ENCODE peak calls at places on chromosomes 2 and 18, in six cellular contexts. One of them, this sample, is unnamed.

GRCh38 chr2:207467716-207468347 is 61.9 kb upstream of the CREB1 start:
- DNase-seq in suprapubic skin: no peak
- DNase-seq in SHP77: no peak
- DNase-seq in mesenteric fat pad: no peak
- DNase-seq in T-helper 1 cell: no peak
- DNase-seq in PC-9: no peak
- DNase-seq in this sample: no peak

GRCh38 chr2:111703759-111704158 is 180.2 kb downstream of the ANAPC1 start:
- DNase-seq in suprapubic skin: peak; percentile 44
- DNase-seq in SHP77: no peak
- DNase-seq in mesenteric fat pad: no peak
- DNase-seq in T-helper 1 cell: no peak
- DNase-seq in PC-9: peak; percentile 47
- DNase-seq in this sample: no peak

GRCh38 chr2:74497777-74498499 is 1.5 kb downstream of the LBX2 start:
- DNase-seq in suprapubic skin: no peak
- DNase-seq in SHP77: peak; percentile 35
- DNase-seq in mesenteric fat pad: no peak
- DNase-seq in T-helper 1 cell: no peak
- DNase-seq in PC-9: peak; percentile 68
- DNase-seq in this sample: peak; percentile 28

GRCh38 chr2:172084734-172085459 is 410 bp upstream of the DLX1 start:
- DNase-seq in suprapubic skin: peak; percentile 86
- DNase-seq in SHP77: peak; percentile 65
- DNase-seq in mesenteric fat pad: peak; percentile 92
- DNase-seq in T-helper 1 cell: no peak
- DNase-seq in PC-9: peak; percentile 71
- DNase-seq in this sample: peak; percentile 85

GRCh38 chr2:26173596-26174482 is 951 bp downstream of the GAREM2 start:
- DNase-seq in suprapubic skin: peak; percentile 79
- DNase-seq in SHP77: no peak
- DNase-seq in mesenteric fat pad: peak; percentile 88
- DNase-seq in T-helper 1 cell: no peak
- DNase-seq in PC-9: no peak
- DNase-seq in this sample: no peak

GRCh38 chr2:17470855-17471641 is 47.2 kb downstream of the RAD51AP2 start:
- DNase-seq in suprapubic skin: no peak
- DNase-seq in SHP77: peak; percentile 30
- DNase-seq in mesenteric fat pad: no peak
- DNase-seq in T-helper 1 cell: no peak
- DNase-seq in PC-9: no peak
- DNase-seq in this sample: peak; percentile 1

GRCh38 chr18:61922435-61922834 is 29.6 kb upstream of the RNF152 start:
- DNase-seq in suprapubic skin: no peak
- DNase-seq in SHP77: no peak
- DNase-seq in mesenteric fat pad: no peak
- DNase-seq in T-helper 1 cell: no peak
- DNase-seq in PC-9: no peak
- DNase-seq in this sample: no peak

GRCh38 chr2:9763356-9764152 is 79.7 kb upstream of the TAF1B start:
- DNase-seq in suprapubic skin: peak; percentile 4
- DNase-seq in SHP77: peak; percentile 58
- DNase-seq in mesenteric fat pad: no peak
- DNase-seq in T-helper 1 cell: no peak
- DNase-seq in PC-9: no peak
- DNase-seq in this sample: peak; percentile 38

GRCh38 chr2:190136825-190137224 is 74.3 kb upstream of the MSTN start:
- DNase-seq in suprapubic skin: no peak
- DNase-seq in SHP77: no peak
- DNase-seq in mesenteric fat pad: no peak
- DNase-seq in T-helper 1 cell: no peak
- DNase-seq in PC-9: no peak
- DNase-seq in this sample: no peak

GRCh38 chr2:72084584-72084976 is 63.1 kb downstream of the CYP26B1 start:
- DNase-seq in suprapubic skin: no peak
- DNase-seq in SHP77: no peak
- DNase-seq in mesenteric fat pad: no peak
- DNase-seq in T-helper 1 cell: no peak
- DNase-seq in PC-9: no peak
- DNase-seq in this sample: no peak

GRCh38 chr18:36532394-36532793 is 234.9 kb downstream of the FHOD3 start:
- DNase-seq in suprapubic skin: no peak
- DNase-seq in SHP77: no peak
- DNase-seq in mesenteric fat pad: no peak
- DNase-seq in T-helper 1 cell: no peak
- DNase-seq in PC-9: peak; percentile 76
- DNase-seq in this sample: no peak

GRCh38 chr2:62156861-62157496 is 38.9 kb upstream of the B3GNT2 start:
- DNase-seq in suprapubic skin: no peak
- DNase-seq in SHP77: no peak
- DNase-seq in mesenteric fat pad: no peak
- DNase-seq in T-helper 1 cell: no peak
- DNase-seq in PC-9: no peak
- DNase-seq in this sample: no peak

GRCh38 chr2:180367831-180368230 is 360.7 kb upstream of the CWC22 start:
- DNase-seq in suprapubic skin: no peak
- DNase-seq in SHP77: no peak
- DNase-seq in mesenteric fat pad: no peak
- DNase-seq in T-helper 1 cell: no peak
- DNase-seq in PC-9: peak; percentile 91
- DNase-seq in this sample: peak; percentile 43

GRCh38 chr2:44932079-44932478 is 9.4 kb upstream of the SIX3 start:
- DNase-seq in suprapubic skin: peak; percentile 35
- DNase-seq in SHP77: no peak
- DNase-seq in mesenteric fat pad: no peak
- DNase-seq in T-helper 1 cell: no peak
- DNase-seq in PC-9: no peak
- DNase-seq in this sample: no peak

GRCh38 chr2:196742685-196743084 is 56.8 kb downstream of the GTF3C3 start:
- DNase-seq in suprapubic skin: no peak
- DNase-seq in SHP77: no peak
- DNase-seq in mesenteric fat pad: no peak
- DNase-seq in T-helper 1 cell: no peak
- DNase-seq in PC-9: no peak
- DNase-seq in this sample: no peak

GRCh38 chr2:166805753-166806152 is 82.5 kb upstream of the XIRP2 start:
- DNase-seq in suprapubic skin: no peak
- DNase-seq in SHP77: no peak
- DNase-seq in mesenteric fat pad: no peak
- DNase-seq in T-helper 1 cell: no peak
- DNase-seq in PC-9: no peak
- DNase-seq in this sample: no peak

GRCh38 chr2:240803191-240803590 is 16.8 kb downstream of the KIF1A start:
- DNase-seq in suprapubic skin: peak; percentile 55
- DNase-seq in SHP77: no peak
- DNase-seq in mesenteric fat pad: peak; percentile 77
- DNase-seq in T-helper 1 cell: no peak
- DNase-seq in PC-9: no peak
- DNase-seq in this sample: no peak

GRCh38 chr2:84817239-84817655 is 63.6 kb downstream of the TRABD2A start:
- DNase-seq in suprapubic skin: no peak
- DNase-seq in SHP77: no peak
- DNase-seq in mesenteric fat pad: no peak
- DNase-seq in T-helper 1 cell: no peak
- DNase-seq in PC-9: no peak
- DNase-seq in this sample: no peak

GRCh38 chr2:220469201-220469600 is 841.8 kb downstream of the SLC4A3 start:
- DNase-seq in suprapubic skin: no peak
- DNase-seq in SHP77: no peak
- DNase-seq in mesenteric fat pad: no peak
- DNase-seq in T-helper 1 cell: no peak
- DNase-seq in PC-9: peak; percentile 35
- DNase-seq in this sample: no peak